ENCODE peak calls at places on chromosomes 16 and 17, in five cellular contexts. B is H7; Q is T-cell; R is EH; N is activated naive CD4-positive, alpha-beta T cell treated with anti-CD3 and anti-CD28 coated beads for 36 hours. U is an unnamed sample.

GRCh38 chr16:1464196-1464893 is 10.5 kb downstream of the CLCN7 start:
- DNase-seq in N (no peak), R (no peak), B (no peak), Q (no peak), U (no peak)

GRCh38 chr17:80821546-80821945 is 170.1 kb upstream of the CHMP6 start:
- DNase-seq in B (no peak), Q (no peak), R (no peak), N (no peak), U (no peak)

GRCh38 chr17:73335591-73336503 is 24.0 kb upstream of the CDC42EP4 start:
- DNase-seq in B (peak), Q (no peak), N (no peak), R (no peak), U (no peak)

GRCh38 chr17:2337152-2337810 is at the start of gene SGSM2:
- DNase-seq in N (peak), Q (peak), B (peak), R (peak), U (peak)

GRCh38 chr17:48912476-48912875 is 4.3 kb downstream of the UBE2Z start:
- DNase-seq in B (no peak), Q (no peak), N (no peak), R (no peak), U (no peak)

GRCh38 chr16:71883193-71883848 is 661 bp downstream of the ZNF821 start:
- DNase-seq in R (peak), N (peak), Q (peak), B (peak), U (peak)

GRCh38 chr17:28166478-28166877 is 124.0 kb downstream of the NLK start:
- DNase-seq in R (no peak), B (no peak), Q (no peak), N (no peak), U (no peak)

GRCh38 chr17:75077072-75077489 is 10.7 kb upstream of the SLC16A5 start:
- DNase-seq in B (peak), Q (no peak), R (no peak), N (no peak), U (no peak)

GRCh38 chr17:29572691-29573557 is 4.4 kb downstream of the TP53I13 start:
- DNase-seq in N (peak), R (peak), B (peak), Q (peak), U (peak)

U was measured in AG10803.